ENCODE peak calls at places on chromosome 18, in five cellular contexts. N is WTC11; V is KBM-7; R is stimulated activated CD4-positive, alpha-beta T cell treated with anti-CD3 and anti-CD28 coated beads, Interleukin-1b, Interleukin-23, amount 100 ng/mL, for 4 hours; U is CD4-positive, CD25-positive, alpha-beta regulatory T cell. P is an unnamed sample.

GRCh38 chr18:59228361-59228760 is 8.4 kb downstream of the GRP start:
- DNase-seq in R (no peak), V (no peak), U (no peak), N (no peak), P (no peak)

GRCh38 chr18:34242739-34243138 is 18.0 kb upstream of the NOL4 start:
- DNase-seq in R (no peak), V (no peak), N (no peak), U (no peak), P (no peak)

GRCh38 chr18:23881778-23882177 is 132.8 kb upstream of the TTC39C start:
- DNase-seq in N (no peak), V (no peak), U (no peak), R (no peak), P (no peak)

GRCh38 chr18:47730795-47731194 is 199.7 kb downstream of the SMAD2 start:
- DNase-seq in U (no peak), V (no peak), N (no peak), R (no peak), P (no peak)

GRCh38 chr18:8882632-8883408 is 177.5 kb downstream of the MTCL1 start:
- DNase-seq in N (peak; percentile 62), V (peak; percentile 9), R (no peak), U (no peak), P (no peak)

GRCh38 chr18:34933880-34934689 is 107.1 kb upstream of the MAPRE2 start:
- DNase-seq in R (no peak), N (no peak), U (no peak), V (no peak), P (no peak)

GRCh38 chr18:58125183-58125582 is 81.2 kb downstream of the NEDD4L start:
- DNase-seq in V (no peak), N (no peak), R (no peak), U (no peak), P (no peak)

GRCh38 chr18:42784612-42785011 is 330.9 kb downstream of the RIT2 start:
- DNase-seq in U (no peak), V (no peak), R (no peak), N (no peak), P (no peak)

P was measured in adrenal gland.